ENCODE peak calls at places on chromosomes 11 and 22, in nine cellular contexts. One of them, this sample, is unnamed.
A peak's percentile ranks its signal among the peaks of the same experiment; 100 is the strongest.

GRCh38 chr22:35191412-35191811 is 65.9 kb upstream of the HMGXB4 start:
- DNase-seq in colonic mucosa: no peak
- DNase-seq in H1: no peak
- DNase-seq in HCT116: peak; percentile 12
- DNase-seq in MM.1S: no peak
- DNase-seq in fibroblast of lung: peak; percentile 10
- DNase-seq in endodermal cell: no peak
- DNase-seq in mammary epithelial cell: peak; percentile 70
- DNase-seq in GM12878: no peak
- DNase-seq in this sample: peak; percentile 34

GRCh38 chr22:31332886-31333285 is 13.3 kb downstream of the PATZ1 start:
- DNase-seq in mammary epithelial cell: peak; percentile 44
- DNase-seq in endodermal cell: no peak
- DNase-seq in MM.1S: no peak
- DNase-seq in GM12878: no peak
- DNase-seq in H1: no peak
- DNase-seq in HCT116: no peak
- DNase-seq in colonic mucosa: no peak
- DNase-seq in fibroblast of lung: no peak
- DNase-seq in this sample: no peak

GRCh38 chr11:108253176-108253575 is 30.3 kb downstream of the ATM start:
- DNase-seq in colonic mucosa: no peak
- DNase-seq in fibroblast of lung: no peak
- DNase-seq in HCT116: no peak
- DNase-seq in endodermal cell: no peak
- DNase-seq in H1: no peak
- DNase-seq in MM.1S: no peak
- DNase-seq in mammary epithelial cell: peak; percentile 49
- DNase-seq in GM12878: no peak
- DNase-seq in this sample: peak; percentile 28

GRCh38 chr11:79417069-79417920 is 23.5 kb downstream of the TENM4 start:
- DNase-seq in fibroblast of lung: no peak
- DNase-seq in H1: no peak
- DNase-seq in GM12878: no peak
- DNase-seq in colonic mucosa: no peak
- DNase-seq in HCT116: no peak
- DNase-seq in MM.1S: no peak
- DNase-seq in mammary epithelial cell: peak; percentile 33
- DNase-seq in endodermal cell: no peak
- DNase-seq in this sample: peak; percentile 16

GRCh38 chr11:85827768-85828639 is 17.1 kb upstream of the SYTL2 start:
- DNase-seq in MM.1S: peak; percentile 21
- DNase-seq in HCT116: peak; percentile 77
- DNase-seq in H1: no peak
- DNase-seq in GM12878: no peak
- DNase-seq in fibroblast of lung: peak; percentile 95
- DNase-seq in mammary epithelial cell: peak; percentile 83
- DNase-seq in endodermal cell: no peak
- DNase-seq in colonic mucosa: no peak
- DNase-seq in this sample: peak; percentile 92

GRCh38 chr11:12897390-12897789 is 111.7 kb upstream of the RASSF10 start:
- DNase-seq in fibroblast of lung: no peak
- DNase-seq in HCT116: no peak
- DNase-seq in MM.1S: no peak
- DNase-seq in GM12878: no peak
- DNase-seq in H1: no peak
- DNase-seq in colonic mucosa: no peak
- DNase-seq in endodermal cell: no peak
- DNase-seq in mammary epithelial cell: no peak
- DNase-seq in this sample: no peak

GRCh38 chr11:62539238-62539925 is 7.2 kb downstream of the AHNAK start:
- DNase-seq in endodermal cell: peak; percentile 59
- DNase-seq in mammary epithelial cell: peak; percentile 86
- DNase-seq in fibroblast of lung: peak; percentile 91
- DNase-seq in HCT116: no peak
- DNase-seq in MM.1S: no peak
- DNase-seq in GM12878: no peak
- DNase-seq in colonic mucosa: peak; percentile 85
- DNase-seq in H1: peak; percentile 45
- DNase-seq in this sample: peak; percentile 90

GRCh38 chr11:130051077-130051476 is 18.6 kb upstream of the APLP2 start:
- DNase-seq in H1: no peak
- DNase-seq in colonic mucosa: no peak
- DNase-seq in HCT116: no peak
- DNase-seq in mammary epithelial cell: no peak
- DNase-seq in MM.1S: no peak
- DNase-seq in fibroblast of lung: no peak
- DNase-seq in endodermal cell: no peak
- DNase-seq in GM12878: no peak
- DNase-seq in this sample: no peak

GRCh38 chr11:87356428-87356827 is 318.7 kb downstream of the TMEM135 start:
- DNase-seq in HCT116: no peak
- DNase-seq in H1: no peak
- DNase-seq in GM12878: no peak
- DNase-seq in MM.1S: peak; percentile 23
- DNase-seq in colonic mucosa: peak; percentile 38
- DNase-seq in fibroblast of lung: no peak
- DNase-seq in endodermal cell: no peak
- DNase-seq in mammary epithelial cell: no peak
- DNase-seq in this sample: no peak

GRCh38 chr22:47355776-47356432 is 593.5 kb downstream of the TBC1D22A start:
- DNase-seq in H1: no peak
- DNase-seq in HCT116: no peak
- DNase-seq in MM.1S: no peak
- DNase-seq in colonic mucosa: no peak
- DNase-seq in endodermal cell: peak; percentile 14
- DNase-seq in GM12878: no peak
- DNase-seq in mammary epithelial cell: no peak
- DNase-seq in fibroblast of lung: no peak
- DNase-seq in this sample: no peak

GRCh38 chr11:71446942-71447688 is 1.1 kb downstream of the DHCR7 start:
- DNase-seq in H1: no peak
- DNase-seq in HCT116: no peak
- DNase-seq in colonic mucosa: peak; percentile 43
- DNase-seq in fibroblast of lung: peak; percentile 82
- DNase-seq in endodermal cell: no peak
- DNase-seq in GM12878: no peak
- DNase-seq in mammary epithelial cell: peak; percentile 83
- DNase-seq in MM.1S: no peak
- DNase-seq in this sample: peak; percentile 57

GRCh38 chr11:12170984-12171383 is 60.6 kb downstream of the MICAL2 start:
- DNase-seq in endodermal cell: no peak
- DNase-seq in GM12878: no peak
- DNase-seq in HCT116: no peak
- DNase-seq in MM.1S: no peak
- DNase-seq in mammary epithelial cell: no peak
- DNase-seq in colonic mucosa: no peak
- DNase-seq in H1: no peak
- DNase-seq in fibroblast of lung: peak; percentile 83
- DNase-seq in this sample: peak; percentile 79

GRCh38 chr11:14015711-14016110 is 53.2 kb downstream of the SPON1 start:
- DNase-seq in colonic mucosa: no peak
- DNase-seq in fibroblast of lung: peak; percentile 68
- DNase-seq in endodermal cell: peak; percentile 79
- DNase-seq in MM.1S: no peak
- DNase-seq in HCT116: peak; percentile 51
- DNase-seq in GM12878: no peak
- DNase-seq in H1: no peak
- DNase-seq in mammary epithelial cell: peak; percentile 32
- DNase-seq in this sample: peak; percentile 74

GRCh38 chr11:6568191-6568918 is 35.1 kb downstream of the RRP8 start:
- DNase-seq in HCT116: no peak
- DNase-seq in mammary epithelial cell: peak; percentile 24
- DNase-seq in GM12878: no peak
- DNase-seq in colonic mucosa: no peak
- DNase-seq in H1: peak; percentile 65
- DNase-seq in fibroblast of lung: peak; percentile 79
- DNase-seq in endodermal cell: peak; percentile 81
- DNase-seq in MM.1S: peak; percentile 26
- DNase-seq in this sample: peak; percentile 58

GRCh38 chr11:120090411-120090810 is 47.5 kb downstream of the TRIM29 start:
- DNase-seq in GM12878: no peak
- DNase-seq in colonic mucosa: no peak
- DNase-seq in fibroblast of lung: no peak
- DNase-seq in endodermal cell: no peak
- DNase-seq in HCT116: no peak
- DNase-seq in H1: no peak
- DNase-seq in mammary epithelial cell: peak; percentile 14
- DNase-seq in MM.1S: no peak
- DNase-seq in this sample: no peak

GRCh38 chr22:39463931-39464390 is 7.1 kb downstream of the MGAT3 start:
- DNase-seq in colonic mucosa: no peak
- DNase-seq in HCT116: no peak
- DNase-seq in fibroblast of lung: peak; percentile 18
- DNase-seq in mammary epithelial cell: no peak
- DNase-seq in endodermal cell: no peak
- DNase-seq in MM.1S: no peak
- DNase-seq in GM12878: no peak
- DNase-seq in H1: no peak
- DNase-seq in this sample: no peak

GRCh38 chr11:122365545-122366380 is 249.7 kb upstream of the BLID start:
- DNase-seq in MM.1S: no peak
- DNase-seq in H1: no peak
- DNase-seq in HCT116: no peak
- DNase-seq in fibroblast of lung: no peak
- DNase-seq in mammary epithelial cell: no peak
- DNase-seq in GM12878: no peak
- DNase-seq in colonic mucosa: no peak
- DNase-seq in endodermal cell: no peak
- DNase-seq in this sample: no peak

DNA sequence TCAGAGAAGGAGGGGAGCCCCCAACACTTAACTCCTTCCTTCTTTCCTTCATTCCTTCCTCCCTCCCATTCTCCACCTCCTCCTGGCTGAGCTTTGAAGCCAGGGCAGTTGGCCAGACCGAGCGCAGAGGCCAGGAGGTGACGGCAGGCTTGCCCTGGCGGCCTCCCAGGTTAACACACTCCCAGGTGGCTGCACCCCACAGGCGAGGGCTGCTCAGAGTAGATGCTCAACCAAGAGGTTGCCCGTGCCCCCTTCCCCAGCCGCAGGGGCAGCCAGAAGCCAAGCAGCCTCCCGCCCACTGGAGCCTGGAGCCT is 6.3 kb upstream of the CDKN1C start:
- DNase-seq in endodermal cell: no peak
- DNase-seq in H1: no peak
- DNase-seq in HCT116: no peak
- DNase-seq in MM.1S: no peak
- DNase-seq in fibroblast of lung: no peak
- DNase-seq in mammary epithelial cell: no peak
- DNase-seq in colonic mucosa: peak; percentile 62
- DNase-seq in GM12878: no peak
- DNase-seq in this sample: no peak
- H3K4me3 ChIP-seq in endodermal cell: no peak overlapping the region
- H3K4me3 ChIP-seq in H1: peak overlapping the region; percentile 52
- H3K4me3 ChIP-seq in HCT116: peak overlapping the region; percentile 50
- H3K4me3 ChIP-seq in MM.1S: peak overlapping the region; percentile 49
- H3K4me3 ChIP-seq in fibroblast of lung: peak overlapping the region; percentile 62
- H3K4me3 ChIP-seq in mammary epithelial cell: no peak overlapping the region
- H3K4me3 ChIP-seq in colonic mucosa: peak overlapping the region; percentile 26
- H3K4me3 ChIP-seq in GM12878: no peak overlapping the region
- H3K4me3 ChIP-seq in this sample: no peak overlapping the region

DNA sequence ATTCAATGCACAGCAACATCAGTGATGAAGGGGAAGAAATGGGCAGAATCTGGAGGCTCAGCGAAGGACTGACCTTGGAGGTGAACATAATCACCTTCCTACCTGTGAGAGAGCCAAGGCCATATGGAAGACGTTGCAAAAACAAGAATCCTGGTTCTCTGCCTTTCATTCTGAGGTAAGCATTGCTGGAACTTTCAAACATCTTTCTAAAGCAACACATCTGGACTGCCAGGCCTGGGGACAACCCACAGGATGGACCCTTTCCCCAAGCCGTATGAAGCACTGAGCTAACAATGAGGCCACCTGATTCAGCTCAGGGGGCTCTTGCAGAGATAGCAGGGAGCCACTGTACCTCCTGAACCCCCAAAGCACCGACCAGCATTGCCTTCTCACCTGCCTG is 70.5 kb downstream of the ETS1 start:
- DNase-seq in H1: no peak
- DNase-seq in MM.1S: no peak
- DNase-seq in colonic mucosa: no peak
- DNase-seq in mammary epithelial cell: no peak
- DNase-seq in endodermal cell: no peak
- DNase-seq in fibroblast of lung: no peak
- DNase-seq in HCT116: no peak
- DNase-seq in GM12878: no peak
- DNase-seq in this sample: no peak
- H3K9ac ChIP-seq in H1: no peak overlapping the region
- H3K9ac ChIP-seq in MM.1S: no peak overlapping the region
- H3K9ac ChIP-seq in colonic mucosa: peak overlapping the region; percentile 48
- H3K9ac ChIP-seq in mammary epithelial cell: no peak overlapping the region
- H3K9ac ChIP-seq in endodermal cell: no peak overlapping the region
- H3K9ac ChIP-seq in fibroblast of lung: no peak overlapping the region
- H3K9ac ChIP-seq in HCT116: no peak overlapping the region
- H3K9ac ChIP-seq in GM12878: peak overlapping the region; percentile 97
- H3K9ac ChIP-seq in this sample: peak overlapping the region; percentile 100

DNA sequence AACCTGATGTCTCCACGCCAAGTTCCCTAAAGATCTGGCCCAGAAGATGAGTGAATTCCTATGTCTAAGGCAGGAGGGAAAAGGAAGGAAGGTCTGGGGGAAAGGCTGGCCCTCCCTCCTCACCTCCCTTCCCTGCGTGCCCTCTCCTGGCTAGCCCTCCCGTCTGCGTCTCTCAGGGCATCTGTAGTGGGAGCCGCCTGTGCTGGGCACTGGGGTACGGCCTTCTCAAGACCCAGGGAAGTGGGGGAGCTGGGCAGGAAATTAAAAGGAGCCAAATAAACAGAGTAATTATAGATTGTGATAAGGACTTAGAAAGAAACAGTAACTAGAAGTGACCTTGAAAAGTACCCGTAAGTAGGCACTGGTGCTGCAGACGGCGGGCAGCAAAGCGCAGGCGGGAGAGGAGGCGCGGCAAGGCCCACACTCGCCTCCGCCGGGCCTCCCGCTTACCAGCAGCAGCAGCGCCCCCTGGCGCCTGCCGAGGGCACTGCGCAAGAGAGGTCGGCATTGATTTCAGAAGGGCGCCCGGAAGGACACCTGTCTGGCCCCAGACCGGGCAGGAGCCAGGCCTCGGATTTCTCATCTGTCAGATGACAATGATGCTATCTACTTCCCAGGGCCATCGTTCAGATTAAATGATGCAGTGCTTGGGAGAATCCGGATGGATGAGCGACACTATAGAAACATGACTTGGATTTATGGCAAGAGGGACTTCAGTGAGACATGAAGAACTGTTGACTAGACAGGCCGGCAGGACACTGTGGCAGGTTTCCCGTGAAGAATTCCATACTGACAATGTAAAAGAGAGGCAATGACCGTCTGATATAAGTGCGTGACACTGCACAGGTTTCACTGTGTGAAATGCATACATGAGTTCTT is 7.3 kb downstream of the KCNJ1 start:
- DNase-seq in fibroblast of lung: peak; percentile 54
- DNase-seq in colonic mucosa: peak; percentile 80
- DNase-seq in H1: peak; percentile 99
- DNase-seq in GM12878: no peak
- DNase-seq in HCT116: peak; percentile 68
- DNase-seq in mammary epithelial cell: peak; percentile 31
- DNase-seq in endodermal cell: peak; percentile 96
- DNase-seq in MM.1S: peak; percentile 85
- DNase-seq in this sample: peak; percentile 18
- TF ChIP-seq CTCF in fibroblast of lung: peak; percentile 84
- TF ChIP-seq CTCF in colonic mucosa: peak; percentile 92
- TF ChIP-seq CTCF in H1: peak; percentile 95
- TF ChIP-seq CTCF in GM12878: peak; percentile 94
- TF ChIP-seq CTCF in HCT116: peak; percentile 98
- TF ChIP-seq CTCF in mammary epithelial cell: peak; percentile 80
- TF ChIP-seq CTCF in endodermal cell: peak; percentile 98
- TF ChIP-seq CTCF in MM.1S: peak; percentile 97
- TF ChIP-seq CTCF in this sample: peak; percentile 68

GRCh38 chr11:117989351-117990102 is 3.3 kb downstream of the IL10RA start:
- DNase-seq in GM12878: no peak
- DNase-seq in colonic mucosa: no peak
- DNase-seq in H1: no peak
- DNase-seq in fibroblast of lung: no peak
- DNase-seq in mammary epithelial cell: no peak
- DNase-seq in endodermal cell: no peak
- DNase-seq in MM.1S: no peak
- DNase-seq in HCT116: no peak
- DNase-seq in this sample: no peak
- H3K4me3 ChIP-seq in GM12878: no peak overlapping the region
- H3K4me3 ChIP-seq in colonic mucosa: peak overlapping the region; percentile 51
- H3K4me3 ChIP-seq in H1: no peak overlapping the region
- H3K4me3 ChIP-seq in fibroblast of lung: no peak overlapping the region
- H3K4me3 ChIP-seq in mammary epithelial cell: no peak overlapping the region
- H3K4me3 ChIP-seq in endodermal cell: no peak overlapping the region
- H3K4me3 ChIP-seq in MM.1S: no peak overlapping the region
- H3K4me3 ChIP-seq in HCT116: no peak overlapping the region
- H3K4me3 ChIP-seq in this sample: no peak overlapping the region

This sample was measured in astrocyte.